ENCODE peak calls at places on chromosomes 11 and 22, in eight cellular contexts. One of them, this sample, is unnamed.

GRCh38 chr11:75319035-75319877 is 32.2 kb downstream of the ARRB1 start:
- DNase-seq in heart right ventricle: no peak
- DNase-seq in cardiac muscle cell: no peak
- DNase-seq in lower leg skin: no peak
- DNase-seq in cardiac fibroblast: no peak
- DNase-seq in tibial nerve: no peak
- DNase-seq in Peyer's patch: no peak
- DNase-seq in A549: no peak
- DNase-seq in this sample: no peak

GRCh38 chr11:104623518-104623917 is 274.7 kb downstream of the CASP12 start:
- DNase-seq in tibial nerve: no peak
- DNase-seq in A549: no peak
- DNase-seq in lower leg skin: no peak
- DNase-seq in cardiac muscle cell: peak
- DNase-seq in heart right ventricle: no peak
- DNase-seq in cardiac fibroblast: peak
- DNase-seq in Peyer's patch: no peak
- DNase-seq in this sample: no peak

GRCh38 chr22:29369460-29369859 is 18.9 kb downstream of the AP1B1 start:
- DNase-seq in heart right ventricle: peak
- DNase-seq in tibial nerve: peak
- DNase-seq in Peyer's patch: no peak
- DNase-seq in cardiac fibroblast: peak
- DNase-seq in cardiac muscle cell: peak
- DNase-seq in A549: no peak
- DNase-seq in lower leg skin: peak
- DNase-seq in this sample: no peak

GRCh38 chr11:33197915-33198727 is 36.8 kb upstream of the CSTF3 start:
- DNase-seq in tibial nerve: no peak
- DNase-seq in Peyer's patch: no peak
- DNase-seq in A549: no peak
- DNase-seq in cardiac muscle cell: peak
- DNase-seq in heart right ventricle: no peak
- DNase-seq in lower leg skin: no peak
- DNase-seq in cardiac fibroblast: peak
- DNase-seq in this sample: no peak

GRCh38 chr11:123560001-123560400 is 94.4 kb downstream of the SCN3B start:
- DNase-seq in cardiac muscle cell: peak
- DNase-seq in cardiac fibroblast: peak
- DNase-seq in tibial nerve: peak
- DNase-seq in lower leg skin: no peak
- DNase-seq in A549: no peak
- DNase-seq in Peyer's patch: no peak
- DNase-seq in heart right ventricle: peak
- DNase-seq in this sample: no peak

GRCh38 chr11:797300-798092 is 585 bp downstream of the SLC25A22 start:
- DNase-seq in cardiac muscle cell: peak
- DNase-seq in heart right ventricle: peak
- DNase-seq in lower leg skin: peak
- DNase-seq in A549: peak
- DNase-seq in cardiac fibroblast: peak
- DNase-seq in Peyer's patch: peak
- DNase-seq in tibial nerve: peak
- DNase-seq in this sample: peak

GRCh38 chr11:47051217-47051616 is 114.7 kb downstream of the CSTPP1 start:
- DNase-seq in Peyer's patch: no peak
- DNase-seq in heart right ventricle: no peak
- DNase-seq in lower leg skin: no peak
- DNase-seq in cardiac fibroblast: peak
- DNase-seq in tibial nerve: peak
- DNase-seq in A549: no peak
- DNase-seq in cardiac muscle cell: peak
- DNase-seq in this sample: no peak

GRCh38 chr11:93895106-93895862 is 44.9 kb upstream of the VSTM5 start:
- DNase-seq in Peyer's patch: no peak
- DNase-seq in A549: peak
- DNase-seq in lower leg skin: no peak
- DNase-seq in cardiac fibroblast: peak
- DNase-seq in heart right ventricle: peak
- DNase-seq in cardiac muscle cell: peak
- DNase-seq in tibial nerve: peak
- DNase-seq in this sample: peak

GRCh38 chr11:78350101-78350645 is 67.4 kb downstream of the GAB2 start:
- DNase-seq in lower leg skin: no peak
- DNase-seq in cardiac fibroblast: peak
- DNase-seq in cardiac muscle cell: peak
- DNase-seq in heart right ventricle: peak
- DNase-seq in tibial nerve: no peak
- DNase-seq in A549: no peak
- DNase-seq in Peyer's patch: no peak
- DNase-seq in this sample: no peak

GRCh38 chr11:11149671-11150459 is 203.2 kb downstream of the CSNK2A3 start:
- DNase-seq in A549: no peak
- DNase-seq in lower leg skin: no peak
- DNase-seq in Peyer's patch: no peak
- DNase-seq in tibial nerve: no peak
- DNase-seq in heart right ventricle: no peak
- DNase-seq in cardiac muscle cell: no peak
- DNase-seq in cardiac fibroblast: no peak
- DNase-seq in this sample: peak

GRCh38 chr11:63939351-63939920 is 634 bp downstream of the NAA40 start:
- DNase-seq in cardiac muscle cell: peak
- DNase-seq in cardiac fibroblast: peak
- DNase-seq in Peyer's patch: no peak
- DNase-seq in heart right ventricle: no peak
- DNase-seq in A549: no peak
- DNase-seq in tibial nerve: no peak
- DNase-seq in lower leg skin: no peak
- DNase-seq in this sample: no peak

GRCh38 chr11:31827458-31828206 is 16.5 kb upstream of the PAX6 start:
- DNase-seq in tibial nerve: no peak
- DNase-seq in cardiac fibroblast: no peak
- DNase-seq in cardiac muscle cell: no peak
- DNase-seq in heart right ventricle: no peak
- DNase-seq in Peyer's patch: no peak
- DNase-seq in A549: no peak
- DNase-seq in lower leg skin: no peak
- DNase-seq in this sample: no peak

GRCh38 chr11:47399860-47400812 is 8.3 kb upstream of the SLC39A13 start:
- DNase-seq in tibial nerve: no peak
- DNase-seq in heart right ventricle: no peak
- DNase-seq in lower leg skin: no peak
- DNase-seq in Peyer's patch: peak
- DNase-seq in A549: no peak
- DNase-seq in cardiac fibroblast: no peak
- DNase-seq in cardiac muscle cell: no peak
- DNase-seq in this sample: peak

GRCh38 chr11:101620026-101620425 is 36.2 kb upstream of the TRPC6 start:
- DNase-seq in lower leg skin: no peak
- DNase-seq in cardiac muscle cell: no peak
- DNase-seq in cardiac fibroblast: no peak
- DNase-seq in tibial nerve: no peak
- DNase-seq in A549: no peak
- DNase-seq in heart right ventricle: no peak
- DNase-seq in Peyer's patch: no peak
- DNase-seq in this sample: no peak

GRCh38 chr11:115256326-115257197 is 247.7 kb downstream of the CADM1 start:
- DNase-seq in Peyer's patch: no peak
- DNase-seq in heart right ventricle: no peak
- DNase-seq in cardiac fibroblast: no peak
- DNase-seq in cardiac muscle cell: no peak
- DNase-seq in tibial nerve: no peak
- DNase-seq in A549: no peak
- DNase-seq in lower leg skin: no peak
- DNase-seq in this sample: peak

GRCh38 chr11:125300791-125301218 is 136.3 kb downstream of the PKNOX2 start:
- DNase-seq in tibial nerve: no peak
- DNase-seq in cardiac fibroblast: peak
- DNase-seq in cardiac muscle cell: peak
- DNase-seq in lower leg skin: no peak
- DNase-seq in A549: peak
- DNase-seq in Peyer's patch: no peak
- DNase-seq in heart right ventricle: no peak
- DNase-seq in this sample: no peak
- TF ChIP-seq CTCF in tibial nerve: no peak
- TF ChIP-seq CTCF in cardiac fibroblast: no peak
- TF ChIP-seq CTCF in cardiac muscle cell: no peak
- TF ChIP-seq CTCF in lower leg skin: no peak
- TF ChIP-seq CTCF in A549: no peak
- TF ChIP-seq CTCF in Peyer's patch: no peak
- TF ChIP-seq CTCF in heart right ventricle: no peak
- TF ChIP-seq CTCF in this sample: no peak

GRCh38 chr11:69670158-69670845 is 4.9 kb downstream of the LTO1 start:
- DNase-seq in lower leg skin: peak
- DNase-seq in cardiac fibroblast: peak
- DNase-seq in heart right ventricle: peak
- DNase-seq in Peyer's patch: peak
- DNase-seq in cardiac muscle cell: peak
- DNase-seq in tibial nerve: peak
- DNase-seq in A549: peak
- DNase-seq in this sample: peak
- H3K4me3 ChIP-seq in lower leg skin: no peak
- H3K4me3 ChIP-seq in cardiac fibroblast: no peak
- H3K4me3 ChIP-seq in heart right ventricle: no peak
- H3K4me3 ChIP-seq in Peyer's patch: no peak
- H3K4me3 ChIP-seq in cardiac muscle cell: no peak
- H3K4me3 ChIP-seq in tibial nerve: no peak
- H3K4me3 ChIP-seq in A549: no peak
- H3K4me3 ChIP-seq in this sample: no peak

GRCh38 chr11:76919467-76919866 is 58.7 kb downstream of the ACER3 start:
- DNase-seq in A549: no peak
- DNase-seq in tibial nerve: no peak
- DNase-seq in Peyer's patch: no peak
- DNase-seq in cardiac fibroblast: no peak
- DNase-seq in lower leg skin: no peak
- DNase-seq in heart right ventricle: no peak
- DNase-seq in cardiac muscle cell: no peak
- DNase-seq in this sample: no peak
- TF ChIP-seq CTCF in A549: no peak
- TF ChIP-seq CTCF in tibial nerve: no peak
- TF ChIP-seq CTCF in Peyer's patch: no peak
- TF ChIP-seq CTCF in cardiac fibroblast: no peak
- TF ChIP-seq CTCF in lower leg skin: no peak
- TF ChIP-seq CTCF in heart right ventricle: no peak
- TF ChIP-seq CTCF in cardiac muscle cell: no peak
- TF ChIP-seq CTCF in this sample: no peak

GRCh38 chr22:26670459-26670858 is 13.1 kb downstream of the MIAT start:
- DNase-seq in cardiac muscle cell: no peak
- DNase-seq in tibial nerve: no peak
- DNase-seq in cardiac fibroblast: no peak
- DNase-seq in heart right ventricle: no peak
- DNase-seq in A549: no peak
- DNase-seq in Peyer's patch: no peak
- DNase-seq in lower leg skin: no peak
- DNase-seq in this sample: no peak

GRCh38 chr22:26671317-26672059 is 14.1 kb downstream of the MIAT start:
- DNase-seq in heart right ventricle: no peak
- DNase-seq in Peyer's patch: no peak
- DNase-seq in tibial nerve: peak
- DNase-seq in cardiac fibroblast: no peak
- DNase-seq in cardiac muscle cell: no peak
- DNase-seq in lower leg skin: peak
- DNase-seq in A549: no peak
- DNase-seq in this sample: peak

GRCh38 chr22:26673485-26673884 is 16.1 kb downstream of the MIAT start:
- DNase-seq in tibial nerve: no peak
- DNase-seq in Peyer's patch: no peak
- DNase-seq in cardiac muscle cell: no peak
- DNase-seq in cardiac fibroblast: no peak
- DNase-seq in A549: no peak
- DNase-seq in heart right ventricle: no peak
- DNase-seq in lower leg skin: no peak
- DNase-seq in this sample: peak

GRCh38 chr22:26672590-26673468 is 15.4 kb downstream of the MIAT start:
- DNase-seq in cardiac fibroblast: peak
- DNase-seq in A549: peak
- DNase-seq in lower leg skin: peak
- DNase-seq in cardiac muscle cell: peak
- DNase-seq in tibial nerve: peak
- DNase-seq in Peyer's patch: peak
- DNase-seq in heart right ventricle: peak
- DNase-seq in this sample: peak

GRCh38 chr22:26672060-26672471 is 14.7 kb downstream of the MIAT start:
- DNase-seq in heart right ventricle: no peak
- DNase-seq in lower leg skin: peak
- DNase-seq in A549: no peak
- DNase-seq in cardiac fibroblast: no peak
- DNase-seq in Peyer's patch: no peak
- DNase-seq in cardiac muscle cell: no peak
- DNase-seq in tibial nerve: no peak
- DNase-seq in this sample: peak
- H3K4me3 ChIP-seq in heart right ventricle: peak
- H3K4me3 ChIP-seq in lower leg skin: no peak
- H3K4me3 ChIP-seq in A549: peak
- H3K4me3 ChIP-seq in cardiac fibroblast: peak
- H3K4me3 ChIP-seq in Peyer's patch: peak
- H3K4me3 ChIP-seq in cardiac muscle cell: peak
- H3K4me3 ChIP-seq in tibial nerve: peak
- H3K4me3 ChIP-seq in this sample: peak

GRCh38 chr11:79465160-79465559 is 24.3 kb upstream of the TENM4 start:
- DNase-seq in heart right ventricle: no peak
- DNase-seq in lower leg skin: no peak
- DNase-seq in cardiac muscle cell: no peak
- DNase-seq in cardiac fibroblast: no peak
- DNase-seq in Peyer's patch: no peak
- DNase-seq in tibial nerve: no peak
- DNase-seq in A549: no peak
- DNase-seq in this sample: no peak

GRCh38 chr11:79456501-79456900 is 15.7 kb upstream of the TENM4 start:
- DNase-seq in lower leg skin: no peak
- DNase-seq in tibial nerve: no peak
- DNase-seq in A549: no peak
- DNase-seq in cardiac fibroblast: no peak
- DNase-seq in cardiac muscle cell: no peak
- DNase-seq in heart right ventricle: no peak
- DNase-seq in Peyer's patch: no peak
- DNase-seq in this sample: no peak

GRCh38 chr11:79458712-79459111 is 17.9 kb upstream of the TENM4 start:
- DNase-seq in lower leg skin: no peak
- DNase-seq in tibial nerve: no peak
- DNase-seq in Peyer's patch: no peak
- DNase-seq in cardiac fibroblast: no peak
- DNase-seq in heart right ventricle: no peak
- DNase-seq in A549: no peak
- DNase-seq in cardiac muscle cell: no peak
- DNase-seq in this sample: no peak

GRCh38 chr11:79466411-79466810 is 25.6 kb upstream of the TENM4 start:
- DNase-seq in cardiac muscle cell: peak
- DNase-seq in cardiac fibroblast: peak
- DNase-seq in tibial nerve: no peak
- DNase-seq in A549: no peak
- DNase-seq in heart right ventricle: no peak
- DNase-seq in Peyer's patch: no peak
- DNase-seq in lower leg skin: no peak
- DNase-seq in this sample: no peak

DNA sequence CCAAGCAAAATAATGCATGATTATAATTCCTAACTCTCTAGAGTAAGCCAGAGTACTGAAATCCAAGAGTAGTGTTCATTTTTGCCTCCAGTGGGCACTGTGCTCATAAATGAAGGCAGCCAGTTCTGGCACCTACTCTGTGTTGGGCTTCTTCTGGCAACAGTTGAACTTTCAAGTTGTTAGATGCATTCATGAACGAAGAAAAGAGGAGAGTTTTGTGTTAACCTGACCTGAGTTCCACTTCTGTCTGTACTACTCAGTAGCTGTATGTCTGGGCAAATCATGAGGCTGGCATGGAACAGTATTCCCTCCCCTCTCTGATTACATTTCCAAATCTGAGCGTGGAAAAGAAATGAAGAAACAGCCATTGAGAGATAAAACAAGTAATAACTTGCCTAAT is 20.3 kb upstream of the TENM4 start:
- DNase-seq in Peyer's patch: no peak
- DNase-seq in heart right ventricle: peak
- DNase-seq in A549: no peak
- DNase-seq in cardiac muscle cell: peak
- DNase-seq in tibial nerve: peak
- DNase-seq in cardiac fibroblast: peak
- DNase-seq in lower leg skin: no peak
- DNase-seq in this sample: peak
- TF ChIP-seq CTCF in Peyer's patch: peak
- TF ChIP-seq CTCF in heart right ventricle: no peak
- TF ChIP-seq CTCF in A549: peak
- TF ChIP-seq CTCF in cardiac muscle cell: peak
- TF ChIP-seq CTCF in tibial nerve: peak
- TF ChIP-seq CTCF in cardiac fibroblast: peak
- TF ChIP-seq CTCF in lower leg skin: no peak
- TF ChIP-seq CTCF in this sample: peak